ENCODE peak calls at places on chromosomes 2 and 18, in four cellular contexts. E, G, P and I are unnamed samples.

GRCh38 chr2:219207884-219208740 is 1.5 kb downstream of the ZFAND2B start:
- DNase-seq in G (no peak), P (no peak), E (no peak), I (no peak)

GRCh38 chr2:73984203-73984921 is at the start of gene TET3:
- DNase-seq in P (peak; percentile 34), E (peak; percentile 59), G (peak; percentile 72), I (no peak)

GRCh38 chr2:237290249-237290648 is 123.7 kb downstream of the COL6A3 start:
- DNase-seq in G (peak; percentile 91), P (no peak), E (no peak), I (no peak)

GRCh38 chr18:57859314-57859713 is 56.2 kb upstream of the ATP8B1 start:
- DNase-seq in P (no peak), G (no peak), E (no peak), I (peak; percentile 11)

GRCh38 chr2:175726213-175726612 is 275.9 kb downstream of the LNPK start:
- DNase-seq in P (no peak), E (no peak), G (no peak), I (no peak)

GRCh38 chr2:241844066-241844728 is 14.5 kb downstream of the PDCD1 start:
- DNase-seq in E (peak; percentile 76), G (peak; percentile 84), P (no peak), I (peak; percentile 61)

GRCh38 chr2:201440182-201440581 is 11.1 kb downstream of the TRAK2 start:
- DNase-seq in P (peak; percentile 37), G (no peak), E (no peak), I (no peak)

GRCh38 chr2:10940607-10941006 is 28.9 kb downstream of the KCNF1 start:
- DNase-seq in E (no peak), P (no peak), G (no peak), I (no peak)

GRCh38 chr2:174053784-174054183 is 88.6 kb upstream of the SP3 start:
- DNase-seq in P (no peak), E (no peak), G (no peak), I (no peak)

GRCh38 chr2:210660-211059 is 53.2 kb downstream of the SH3YL1 start:
- DNase-seq in G (no peak), P (no peak), E (no peak), I (no peak)

GRCh38 chr2:168740360-168740759 is 62.1 kb upstream of the NOSTRIN start:
- DNase-seq in P (no peak), G (no peak), E (no peak), I (no peak)

GRCh38 chr2:19109521-19109920 is 248.9 kb downstream of the OSR1 start:
- DNase-seq in G (no peak), P (no peak), E (no peak), I (no peak)

GRCh38 chr18:74682998-74683311 is 85.3 kb downstream of the ZNF407 start:
- DNase-seq in E (no peak), G (no peak), P (no peak), I (no peak)